ENCODE peak calls at places on chromosomes 16 and 17, in six cellular contexts. Z is endothelial cell of umbilical vein, B is GM23338, A is GM12892, P is spleen, G is Panc1. W is an unnamed sample.

GRCh38 chr16:11603331-11603750 is 16.6 kb upstream of the LITAF start:
- DNase-seq in A (no peak), Z (no peak), B (no peak), G (no peak), P (peak), W (no peak)

GRCh38 chr16:87060026-87060986 is 256.9 kb downstream of the C16orf95 start:
- DNase-seq in B (peak), G (no peak), Z (peak), A (no peak), P (no peak), W (no peak)

GRCh38 chr16:87816507-87817100 is 50.8 kb upstream of the KLHDC4 start:
- DNase-seq in B (no peak), A (no peak), G (no peak), P (no peak), Z (no peak), W (no peak)

GRCh38 chr17:73029021-73029420 is 63.5 kb downstream of the SLC39A11 start:
- DNase-seq in G (no peak), P (no peak), B (no peak), A (no peak), Z (no peak), W (no peak)

GRCh38 chr16:67902831-67903230 is 9.8 kb downstream of the PSKH1 start:
- DNase-seq in G (no peak), A (no peak), B (no peak), Z (peak), P (no peak), W (no peak)

GRCh38 chr16:19853973-19854876 is 30.4 kb downstream of the GPRC5B start:
- DNase-seq in B (peak), P (no peak), A (no peak), Z (no peak), G (no peak), W (no peak)

GRCh38 chr17:32993977-32994376 is 2.3 kb downstream of the SPACA3 start:
- DNase-seq in P (no peak), G (no peak), A (no peak), Z (no peak), B (no peak), W (no peak)

GRCh38 chr16:90046971-90047713 is 27.9 kb upstream of the DBNDD1 start:
- DNase-seq in G (no peak), B (peak), P (no peak), A (no peak), Z (peak), W (no peak)

GRCh38 chr17:58331815-58332719 is 3.5 kb upstream of the TSPOAP1 start:
- DNase-seq in P (peak), A (peak), B (no peak), Z (no peak), G (no peak), W (no peak)
- TF ChIP-seq POLR2AphosphoS5 in P (peak), A (peak), B (no peak), Z (no peak), G (no peak), W (no peak)

DNA sequence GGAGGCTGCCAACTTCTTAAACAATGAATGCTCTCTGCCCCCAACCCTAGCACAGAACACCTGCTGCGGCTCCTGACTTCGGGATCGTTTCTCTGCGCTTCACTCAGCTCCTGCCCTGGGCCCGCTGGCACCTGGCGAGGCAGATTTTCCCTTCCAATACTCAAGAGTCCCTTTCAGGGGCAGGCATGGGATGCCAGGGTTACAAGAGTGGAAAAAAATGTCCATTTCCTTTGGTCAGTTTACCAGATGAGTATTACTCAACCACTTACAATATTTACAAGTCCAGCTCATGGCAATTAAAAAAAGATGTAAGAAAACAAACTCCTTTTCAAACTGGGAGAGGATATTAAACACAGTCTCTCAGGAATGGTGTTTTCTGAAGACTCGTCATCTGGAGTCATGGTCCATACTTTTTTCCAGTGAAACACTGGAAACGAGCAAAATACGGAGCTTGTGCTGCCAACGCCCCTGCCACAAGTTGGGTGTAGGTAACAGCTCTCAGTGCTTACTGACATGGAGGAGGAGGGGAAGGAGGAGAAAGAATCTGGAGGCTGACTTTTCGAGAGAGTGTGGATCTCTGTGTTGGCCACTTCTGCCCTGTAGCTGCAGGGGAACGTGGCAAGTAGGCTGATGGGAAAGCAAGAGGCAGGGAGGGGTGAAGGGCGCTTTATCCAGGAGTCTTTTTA is 235.8 kb downstream of the NTN1 start:
- DNase-seq in B (no peak), Z (peak), G (peak), P (no peak), A (no peak), W (no peak)
- TF ChIP-seq POLR2AphosphoS5 in B (no peak), Z (no peak), G (no peak), P (no peak), A (no peak), W (no peak)

DNA sequence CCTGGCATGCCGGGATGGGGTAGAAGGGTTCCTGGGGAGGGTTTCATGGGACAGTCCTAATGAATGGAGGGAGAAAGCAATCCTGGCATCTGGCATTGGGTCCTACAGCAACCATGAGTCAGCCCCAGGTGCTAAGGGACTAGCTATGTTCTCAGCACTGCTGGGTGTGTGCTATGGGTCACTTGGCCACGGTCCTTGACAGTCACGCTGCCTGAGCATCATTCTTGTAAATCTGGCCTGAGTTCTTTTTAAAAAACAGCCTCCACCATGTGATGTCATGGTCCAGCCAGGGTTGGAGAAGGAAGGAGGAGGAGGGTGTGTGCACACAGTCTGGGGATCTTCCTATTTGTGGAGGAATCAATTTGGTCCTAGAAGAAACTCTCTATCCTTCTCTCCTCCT is 6.2 kb upstream of the RAMP2 start:
- DNase-seq in G (no peak), B (no peak), P (peak), A (no peak), Z (no peak), W (no peak)
- TF ChIP-seq POLR2AphosphoS5 in G (no peak), B (no peak), P (no peak), A (no peak), Z (no peak), W (no peak)

GRCh38 chr16:78918805-78919204 is 681.7 kb downstream of the MAF start:
- DNase-seq in A (no peak), G (no peak), Z (no peak), B (no peak), P (no peak), W (no peak)

GRCh38 chr16:78919852-78920251 is 680.7 kb downstream of the MAF start:
- DNase-seq in Z (no peak), P (no peak), B (no peak), A (no peak), G (no peak), W (no peak)

GRCh38 chr16:78916928-78917545 is 683.5 kb downstream of the MAF start:
- DNase-seq in Z (no peak), A (no peak), B (no peak), P (no peak), G (no peak), W (no peak)

GRCh38 chr16:78915916-78916315 is 684.6 kb downstream of the MAF start:
- DNase-seq in G (no peak), B (no peak), P (no peak), Z (no peak), A (no peak), W (no peak)
- TF ChIP-seq POLR2AphosphoS5 in G (no peak), B (no peak), P (no peak), Z (no peak), A (no peak), W (no peak)

GRCh38 chr16:55491691-55492090 is 12.7 kb downstream of the MMP2 start:
- DNase-seq in A (no peak), G (no peak), B (no peak), Z (no peak), P (no peak), W (no peak)
- TF ChIP-seq POLR2AphosphoS5 in A (no peak), G (no peak), B (no peak), Z (no peak), P (peak), W (no peak)

GRCh38 chr16:4734730-4735575 is 616 bp downstream of the DNAAF8 start:
- DNase-seq in P (peak), Z (peak), B (peak), G (peak), A (peak), W (peak)
- TF ChIP-seq POLR2AphosphoS5 in P (peak), Z (peak), B (peak), G (peak), A (no peak), W (no peak)

GRCh38 chr16:69126221-69126620 is 6.2 kb downstream of the CHTF8 start:
- DNase-seq in B (no peak), G (no peak), P (no peak), A (no peak), Z (no peak), W (no peak)
- TF ChIP-seq POLR2AphosphoS5 in B (no peak), G (no peak), P (no peak), A (no peak), Z (no peak), W (no peak)

DNA sequence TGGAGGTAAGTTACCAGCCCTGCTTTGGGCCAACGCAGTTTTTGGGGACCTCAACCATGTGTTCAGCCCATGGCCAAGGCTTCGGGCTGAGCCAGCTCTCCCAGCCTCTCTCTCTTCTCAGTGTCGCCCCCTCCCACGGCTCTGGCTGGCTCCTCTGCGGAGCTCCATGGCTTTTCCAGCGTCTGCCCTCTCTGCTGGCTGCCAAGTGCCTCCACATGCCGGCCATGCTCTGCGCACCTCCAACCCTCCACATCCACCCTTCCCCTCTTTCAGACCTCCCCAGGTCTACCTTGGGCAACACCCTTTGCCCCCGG is 23.2 kb downstream of the COTL1 start:
- DNase-seq in Z (no peak), B (peak), P (peak), A (no peak), G (no peak), W (peak)
- TF ChIP-seq POLR2AphosphoS5 in Z (no peak), B (no peak), P (no peak), A (no peak), G (no peak), W (no peak)

GRCh38 chr17:49193513-49194296 is 16.7 kb downstream of the GNGT2 start:
- DNase-seq in G (peak), Z (peak), A (no peak), B (peak), P (peak), W (peak)
- TF ChIP-seq POLR2AphosphoS5 in G (no peak), Z (peak), A (peak), B (peak), P (peak), W (no peak)

DNA sequence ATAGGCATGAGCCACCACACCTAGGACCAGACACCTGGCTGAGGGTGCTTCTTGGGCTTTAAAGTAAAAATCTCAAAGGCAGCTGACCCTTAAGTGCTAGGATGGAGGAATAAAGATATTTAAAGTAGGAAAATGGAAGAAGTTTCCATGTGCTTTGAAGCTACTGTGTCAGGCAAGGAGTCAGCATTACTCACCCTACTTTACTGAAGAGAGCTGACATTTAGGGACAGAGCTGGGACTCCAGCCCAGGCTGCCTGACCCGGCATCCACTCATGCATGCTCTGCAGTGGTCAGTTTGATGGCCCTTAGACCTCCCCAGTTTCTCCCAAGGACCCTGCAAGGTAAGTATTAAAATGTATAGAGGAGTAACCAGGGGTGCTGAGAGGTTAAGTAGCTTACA is 124.7 kb upstream of the PLCG2 start:
- DNase-seq in A (no peak), G (no peak), P (peak), Z (no peak), B (no peak), W (no peak)
- TF ChIP-seq POLR2AphosphoS5 in A (no peak), G (no peak), P (no peak), Z (no peak), B (no peak), W (no peak)

W was measured in H1.